ENCODE peak calls at places on chromosomes 13 and 19, in four cellular contexts. One of them, this sample, is unnamed.

GRCh38 chr13:72820156-72820897 is 38.4 kb downstream of the PIBF1 start:
- DNase-seq in fibroblast of lung: peak
- DNase-seq in esophagus squamous epithelium: no peak
- DNase-seq in psoas muscle: no peak
- DNase-seq in this sample: no peak

GRCh38 chr19:1725100-1726064 is 27.9 kb upstream of the ONECUT3 start:
- DNase-seq in fibroblast of lung: peak
- DNase-seq in esophagus squamous epithelium: no peak
- DNase-seq in psoas muscle: peak
- DNase-seq in this sample: no peak

GRCh38 chr13:32001392-32001768 is 30.2 kb upstream of the FRY start:
- DNase-seq in fibroblast of lung: peak
- DNase-seq in esophagus squamous epithelium: no peak
- DNase-seq in psoas muscle: no peak
- DNase-seq in this sample: no peak

GRCh38 chr13:26967119-26968038 is 204.2 kb downstream of the USP12 start:
- DNase-seq in fibroblast of lung: peak
- DNase-seq in esophagus squamous epithelium: no peak
- DNase-seq in psoas muscle: no peak
- DNase-seq in this sample: no peak

GRCh38 chr13:76887070-76887563 is 912 bp upstream of the KCTD12 start:
- DNase-seq in fibroblast of lung: no peak
- DNase-seq in esophagus squamous epithelium: no peak
- DNase-seq in psoas muscle: no peak
- DNase-seq in this sample: no peak

GRCh38 chr19:48714759-48715261 is 4.7 kb downstream of the MAMSTR start:
- DNase-seq in fibroblast of lung: no peak
- DNase-seq in esophagus squamous epithelium: no peak
- DNase-seq in psoas muscle: no peak
- DNase-seq in this sample: no peak

GRCh38 chr13:44142911-44143665 is 230.5 kb upstream of the SERP2 start:
- DNase-seq in fibroblast of lung: no peak
- DNase-seq in esophagus squamous epithelium: no peak
- DNase-seq in psoas muscle: no peak
- DNase-seq in this sample: no peak

GRCh38 chr19:12205296-12205695 is 42.4 kb downstream of the ZNF136 start:
- DNase-seq in fibroblast of lung: no peak
- DNase-seq in esophagus squamous epithelium: no peak
- DNase-seq in psoas muscle: no peak
- DNase-seq in this sample: no peak

GRCh38 chr13:32426191-32426980 is 1.5 kb downstream of the N4BP2L1 start:
- DNase-seq in fibroblast of lung: peak
- DNase-seq in esophagus squamous epithelium: no peak
- DNase-seq in psoas muscle: no peak
- DNase-seq in this sample: peak

GRCh38 chr13:43445651-43446050 is 341.1 kb downstream of the ENOX1 start:
- DNase-seq in fibroblast of lung: no peak
- DNase-seq in esophagus squamous epithelium: no peak
- DNase-seq in psoas muscle: no peak
- DNase-seq in this sample: no peak

GRCh38 chr13:109272595-109273325 is 513.6 kb downstream of the IRS2 start:
- DNase-seq in fibroblast of lung: peak
- DNase-seq in esophagus squamous epithelium: no peak
- DNase-seq in psoas muscle: no peak
- DNase-seq in this sample: no peak

GRCh38 chr13:19794552-19795143 is 11.9 kb upstream of the PSPC1 start:
- DNase-seq in fibroblast of lung: no peak
- DNase-seq in esophagus squamous epithelium: no peak
- DNase-seq in psoas muscle: no peak
- DNase-seq in this sample: no peak

GRCh38 chr19:35216833-35217707 is 11.5 kb downstream of the FAM187B start:
- DNase-seq in fibroblast of lung: no peak
- DNase-seq in esophagus squamous epithelium: no peak
- DNase-seq in psoas muscle: no peak
- DNase-seq in this sample: no peak